ENCODE peak calls at places on chromosomes 7 and 10, in six cellular contexts. P, Z, M, Q, E and V are unnamed samples.

GRCh38 chr7:155343661-155344121 is 46.0 kb downstream of the INSIG1 start:
- DNase-seq in P (no peak), Z (peak), M (no peak), Q (no peak), E (no peak), V (no peak)

GRCh38 chr10:24259365-24260125 is 50.6 kb downstream of the KIAA1217 start:
- DNase-seq in P (no peak), Z (no peak), M (no peak), Q (no peak), E (no peak), V (no peak)

GRCh38 chr10:125994601-125995000 is 98.2 kb downstream of the FANK1 start:
- DNase-seq in P (no peak), Z (no peak), M (no peak), Q (no peak), E (no peak), V (no peak)

GRCh38 chr10:62380002-62380401 is 5.8 kb downstream of the ZNF365 start:
- DNase-seq in P (peak), Z (no peak), M (no peak), Q (peak), E (peak), V (no peak)

GRCh38 chr10:7563368-7563767 is 103.4 kb downstream of the ITIH5 start:
- DNase-seq in P (no peak), Z (no peak), M (no peak), Q (peak), E (peak), V (no peak)

GRCh38 chr10:132141076-132141475 is 45.7 kb upstream of the DPYSL4 start:
- DNase-seq in P (no peak), Z (peak), M (peak), Q (no peak), E (no peak), V (no peak)

GRCh38 chr10:32972454-32972853 is 14.4 kb upstream of the ITGB1 start:
- DNase-seq in P (peak), Z (no peak), M (no peak), Q (no peak), E (no peak), V (no peak)

GRCh38 chr10:124632064-124632531 is 112.1 kb downstream of the FAM53B start:
- DNase-seq in P (no peak), Z (peak), M (no peak), Q (peak), E (peak), V (peak)

GRCh38 chr7:106629521-106629920 is 31.4 kb downstream of the CCDC71L start:
- DNase-seq in P (no peak), Z (no peak), M (no peak), Q (peak), E (peak), V (no peak)

GRCh38 chr10:119346063-119346835 is 138.9 kb downstream of the GRK5 start:
- DNase-seq in P (no peak), Z (no peak), M (peak), Q (no peak), E (peak), V (peak)

GRCh38 chr7:143296686-143297085 is 8.5 kb downstream of the CASP2 start:
- DNase-seq in P (no peak), Z (no peak), M (no peak), Q (no peak), E (peak), V (no peak)

GRCh38 chr7:40945788-40946187 is 757.1 kb downstream of the INHBA start:
- DNase-seq in P (no peak), Z (no peak), M (no peak), Q (no peak), E (no peak), V (no peak)

GRCh38 chr10:219731-220472 is 84.6 kb downstream of the ZMYND11 start:
- DNase-seq in P (no peak), Z (no peak), M (no peak), Q (no peak), E (peak), V (no peak)

GRCh38 chr7:50312176-50312575 is 7.7 kb downstream of the IKZF1 start:
- DNase-seq in P (no peak), Z (no peak), M (no peak), Q (no peak), E (no peak), V (no peak)

GRCh38 chr7:92633211-92633906 is 43.2 kb upstream of the FAM133B start:
- DNase-seq in P (peak), Z (no peak), M (peak), Q (peak), E (peak), V (no peak)

GRCh38 chr7:42511027-42511426 is 274.0 kb upstream of the GLI3 start:
- DNase-seq in P (no peak), Z (no peak), M (no peak), Q (no peak), E (peak), V (no peak)

GRCh38 chr7:149570784-149571183 is 73.2 kb upstream of the ZNF746 start:
- DNase-seq in P (no peak), Z (no peak), M (no peak), Q (no peak), E (no peak), V (no peak)

GRCh38 chr7:55733584-55733983 is 129.0 kb downstream of the SEPTIN14 start:
- DNase-seq in P (no peak), Z (no peak), M (no peak), Q (peak), E (no peak), V (no peak)

GRCh38 chr7:129719980-129720732 is 108.6 kb downstream of the NRF1 start:
- DNase-seq in P (no peak), Z (no peak), M (no peak), Q (no peak), E (peak), V (no peak)

GRCh38 chr7:29019275-29019820 is 61.2 kb upstream of the TRIL start:
- DNase-seq in P (no peak), Z (no peak), M (no peak), Q (no peak), E (no peak), V (no peak)
- TF ChIP-seq CTCF in P (no peak), Z (no peak), M (no peak), Q (peak), E (peak), V (no peak)

GRCh38 chr7:39560997-39561396 is 5.2 kb upstream of the YAE1 start:
- DNase-seq in P (no peak), Z (no peak), M (no peak), Q (no peak), E (no peak), V (no peak)
- TF ChIP-seq CTCF in P (no peak), Z (no peak), M (no peak), Q (no peak), E (no peak), V (no peak)

GRCh38 chr7:28296571-28297483 is 115.5 kb upstream of the CREB5 start:
- DNase-seq in P (peak), Z (no peak), M (peak), Q (peak), E (peak), V (peak)
- TF ChIP-seq CTCF in P (peak), Z (peak), M (peak), Q (peak), E (peak), V (peak)

DNA sequence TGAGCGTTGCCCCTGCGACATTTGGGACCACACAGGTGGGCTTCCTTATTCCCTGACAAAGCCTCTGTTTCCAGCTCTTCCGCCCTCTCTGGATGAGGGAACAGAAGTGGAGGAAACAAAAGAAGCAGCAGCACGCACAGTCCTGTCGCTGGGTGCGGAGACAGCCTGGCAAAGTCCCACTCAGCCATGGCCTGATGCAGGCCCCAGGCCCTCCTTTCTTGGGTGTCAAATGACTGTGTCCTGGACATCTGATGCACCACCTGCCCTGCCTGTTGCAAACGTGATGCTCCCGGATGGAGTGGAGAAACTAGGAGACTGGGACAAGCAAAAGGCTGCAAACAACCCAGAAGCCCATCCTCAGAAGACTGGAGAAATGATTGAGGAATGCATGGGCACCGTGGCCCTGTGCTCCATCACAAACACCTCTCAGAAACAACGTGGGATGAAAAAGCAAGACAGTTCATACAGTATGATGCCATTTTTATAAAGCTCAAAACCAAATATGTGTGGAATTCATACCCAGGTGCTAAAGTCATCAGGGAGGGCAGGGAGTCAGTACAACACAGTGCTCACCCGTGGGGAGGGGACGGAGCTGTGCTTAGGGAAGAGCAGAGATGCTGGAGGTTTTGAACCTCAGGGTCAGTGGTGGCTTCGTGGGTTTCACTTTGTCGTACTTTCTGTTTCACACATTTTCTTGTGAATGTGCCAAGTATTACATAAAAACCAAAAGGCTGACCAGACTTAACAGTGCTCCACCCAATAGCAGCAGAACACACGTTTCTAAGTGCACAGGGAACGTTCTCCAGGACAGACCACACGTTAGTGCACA is 20.9 kb downstream of the ZMIZ2 start:
- DNase-seq in P (no peak), Z (no peak), M (no peak), Q (peak), E (peak), V (no peak)
- TF ChIP-seq CTCF in P (no peak), Z (no peak), M (no peak), Q (no peak), E (no peak), V (no peak)

GRCh38 chr7:73556208-73557107 is 1.0 kb downstream of the BCL7B start:
- DNase-seq in P (no peak), Z (no peak), M (no peak), Q (no peak), E (no peak), V (no peak)
- TF ChIP-seq CTCF in P (no peak), Z (no peak), M (no peak), Q (no peak), E (no peak), V (no peak)

DNA sequence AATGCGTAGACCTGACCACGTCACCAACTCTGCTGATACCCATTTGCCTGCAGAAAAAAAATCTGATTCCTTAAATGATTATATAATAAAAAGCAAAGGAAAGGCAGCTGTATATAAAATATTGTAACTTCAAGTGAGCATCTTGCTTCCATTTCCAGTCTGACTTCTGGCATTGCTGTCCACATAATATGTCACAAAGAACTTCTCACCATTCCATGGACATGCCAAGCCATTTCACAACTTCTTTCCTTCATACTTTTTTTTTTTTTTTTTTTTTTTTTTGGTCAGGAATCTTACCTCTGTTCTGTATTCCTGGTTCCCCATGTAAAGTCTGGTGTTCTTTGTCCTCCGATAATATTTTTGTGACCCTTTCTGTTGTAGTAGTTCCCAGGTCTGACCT is 165.5 kb downstream of the SND1 start:
- DNase-seq in P (no peak), Z (no peak), M (no peak), Q (no peak), E (no peak), V (no peak)
- TF ChIP-seq CTCF in P (no peak), Z (no peak), M (no peak), Q (no peak), E (no peak), V (no peak)

GRCh38 chr10:60446070-60446833 is 56.6 kb upstream of the ANK3 start:
- DNase-seq in P (no peak), Z (no peak), M (no peak), Q (no peak), E (no peak), V (no peak)

GRCh38 chr10:60446855-60447254 is 57.2 kb upstream of the ANK3 start:
- DNase-seq in P (no peak), Z (peak), M (no peak), Q (no peak), E (no peak), V (no peak)

GRCh38 chr10:60441515-60441914 is 51.8 kb upstream of the ANK3 start:
- DNase-seq in P (peak), Z (no peak), M (no peak), Q (no peak), E (no peak), V (no peak)

GRCh38 chr10:60448246-60448645 is 58.6 kb upstream of the ANK3 start:
- DNase-seq in P (no peak), Z (no peak), M (no peak), Q (no peak), E (no peak), V (no peak)

DNA sequence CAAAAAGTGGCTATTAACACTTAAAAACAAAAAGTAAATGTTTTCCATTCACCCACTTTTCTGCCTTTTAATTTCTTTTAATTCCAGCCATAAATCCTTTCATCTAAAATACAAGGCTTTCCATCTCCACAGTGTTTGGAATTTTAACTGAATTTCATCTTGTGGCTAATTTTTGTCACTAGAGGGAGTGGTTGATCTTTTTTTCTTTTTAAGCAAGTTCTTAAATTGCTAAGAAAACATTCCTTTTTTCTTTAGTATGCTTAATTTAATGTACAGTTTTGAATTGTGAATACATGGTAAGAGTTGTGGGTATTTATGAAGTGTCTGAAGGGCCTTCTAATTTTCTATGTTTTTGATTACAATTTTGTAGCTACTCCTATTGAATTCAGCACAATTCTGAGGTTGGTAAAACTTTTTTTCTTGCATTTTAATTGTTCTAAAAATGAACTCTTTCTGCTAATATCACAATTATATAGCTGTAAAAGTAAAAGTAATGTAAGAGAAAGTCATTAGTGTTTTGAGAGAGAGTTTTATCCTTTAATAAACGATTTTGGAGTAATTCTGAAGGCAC is 54.9 kb upstream of the ANK3 start:
- DNase-seq in P (peak), Z (no peak), M (no peak), Q (peak), E (peak), V (no peak)
- TF ChIP-seq CTCF in P (peak), Z (peak), M (peak), Q (peak), E (peak), V (peak)